ENCODE peak calls at places on chromosomes 5 and 9, in ten cellular contexts. L, S, Z, C, U, X, H, B, R and P are unnamed samples.

GRCh38 chr5:58156977-58157701 is 302.7 kb downstream of the PLK2 start:
- DNase-seq in L (no peak), S (no peak), Z (no peak), C (no peak), U (no peak), X (no peak), H (no peak), B (no peak), R (no peak), P (no peak)

GRCh38 chr5:14323466-14323865 is 180.3 kb downstream of the TRIO start:
- DNase-seq in L (no peak), S (no peak), Z (no peak), C (no peak), U (no peak), X (no peak), H (no peak), B (peak; percentile 93), R (no peak), P (no peak)

GRCh38 chr9:106376689-106377088 is 486.3 kb upstream of the ZNF462 start:
- DNase-seq in L (no peak), S (no peak), Z (no peak), C (no peak), U (no peak), X (no peak), H (no peak), B (no peak), R (peak; percentile 36), P (no peak)

GRCh38 chr9:91285729-91286353 is 75.9 kb downstream of the AUH start:
- DNase-seq in L (no peak), S (no peak), Z (no peak), C (no peak), U (no peak), X (no peak), H (no peak), B (no peak), R (no peak), P (no peak)

GRCh38 chr9:81980568-81980967 is 8.0 kb upstream of the SPATA31D1 start:
- DNase-seq in L (no peak), S (no peak), Z (no peak), C (no peak), U (no peak), X (no peak), H (no peak), B (no peak), R (no peak), P (no peak)

GRCh38 chr5:146248536-146248935 is 45.1 kb downstream of the RBM27 start:
- DNase-seq in L (no peak), S (no peak), Z (no peak), C (no peak), U (no peak), X (no peak), H (no peak), B (no peak), R (no peak), P (no peak)

GRCh38 chr5:150636391-150637244 is 3.8 kb upstream of the SYNPO start:
- DNase-seq in L (peak; percentile 63), S (no peak), Z (no peak), C (no peak), U (no peak), X (no peak), H (peak; percentile 57), B (no peak), R (peak; percentile 78), P (no peak)

GRCh38 chr9:89993678-89994630 is 389.1 kb downstream of the GADD45G start:
- DNase-seq in L (peak; percentile 19), S (no peak), Z (no peak), C (no peak), U (peak; percentile 88), X (no peak), H (no peak), B (no peak), R (no peak), P (peak; percentile 96)

GRCh38 chr9:80649001-80649420 is 1040.3 kb downstream of the TLE1 start:
- DNase-seq in L (peak; percentile 32), S (no peak), Z (no peak), C (peak; percentile 65), U (no peak), X (no peak), H (no peak), B (no peak), R (peak; percentile 58), P (no peak)

GRCh38 chr5:31593676-31594075 is 45.3 kb upstream of the PDZD2 start:
- DNase-seq in L (no peak), S (no peak), Z (no peak), C (no peak), U (no peak), X (no peak), H (no peak), B (no peak), R (no peak), P (no peak)

GRCh38 chr5:39102684-39103155 is 28.5 kb upstream of the RICTOR start:
- DNase-seq in L (no peak), S (no peak), Z (no peak), C (no peak), U (no peak), X (no peak), H (no peak), B (no peak), R (no peak), P (no peak)